ENCODE peak calls at places on chromosomes 13 and 19, in seven cellular contexts. N, S, Y, V, A, L and Z are unnamed samples.

GRCh38 chr13:31261241-31261640 is 61.5 kb downstream of the B3GLCT start:
- DNase-seq in A (no peak), L (no peak), N (no peak), S (no peak), V (no peak), Y (no peak), Z (peak)

GRCh38 chr19:5950744-5951143 is 27.2 kb downstream of the RANBP3 start:
- DNase-seq in L (no peak), A (no peak), Y (no peak), S (no peak), N (no peak), V (no peak), Z (no peak)

GRCh38 chr13:46079770-46080169 is 25.1 kb downstream of the CPB2 start:
- DNase-seq in Y (no peak), L (no peak), N (no peak), A (no peak), S (no peak), V (no peak), Z (no peak)

GRCh38 chr19:33134571-33135041 is 2.7 kb downstream of the WDR88 start:
- DNase-seq in V (peak), A (peak), Y (no peak), L (peak), S (no peak), N (no peak), Z (no peak)

GRCh38 chr19:18895038-18895827 is 725 bp downstream of the CERS1 start:
- DNase-seq in S (peak), Y (peak), V (no peak), N (no peak), A (no peak), L (no peak), Z (no peak)

GRCh38 chr13:29753593-29754485 is 96.6 kb downstream of the UBL3 start:
- DNase-seq in Y (no peak), N (no peak), L (no peak), A (no peak), V (no peak), S (no peak), Z (no peak)

GRCh38 chr13:31090921-31091624 is 70.6 kb downstream of the HSPH1 start:
- DNase-seq in V (no peak), S (no peak), A (no peak), N (no peak), Y (no peak), L (no peak), Z (no peak)

GRCh38 chr13:97212540-97213146 is 9.5 kb upstream of the MBNL2 start:
- DNase-seq in L (no peak), S (peak), N (no peak), Y (peak), A (no peak), V (no peak), Z (peak)

GRCh38 chr19:53365899-53366493 is 491 bp downstream of the ZNF525 start:
- DNase-seq in N (no peak), V (no peak), L (no peak), Y (no peak), A (no peak), S (no peak), Z (no peak)

GRCh38 chr19:13376537-13376936 is 129.7 kb downstream of the CACNA1A start:
- DNase-seq in V (no peak), A (no peak), N (no peak), S (no peak), L (no peak), Y (no peak), Z (no peak)